ENCODE peak calls at places on chromosomes 1 and 21, in ten cellular contexts. X, L, O, C, H, R, Q, M, T and K are unnamed samples.

GRCh38 chr1:234601217-234602017 is 8.6 kb downstream of the IRF2BP2 start:
- DNase-seq in M (no peak), X (no peak), Q (peak; percentile 42), H (peak; percentile 54), R (peak; percentile 49), O (no peak), T (no peak), C (no peak), L (no peak), K (peak; percentile 74)

GRCh38 chr1:43764581-43764980 is 57.2 kb downstream of the ST3GAL3 start:
- DNase-seq in X (no peak), O (no peak), R (no peak), C (no peak), Q (no peak), H (no peak), T (no peak), M (no peak), L (no peak), K (no peak)

GRCh38 chr1:201265771-201266170 is 17.5 kb upstream of the PKP1 start:
- DNase-seq in C (no peak), X (no peak), L (no peak), T (peak; percentile 35), R (no peak), M (peak; percentile 12), Q (no peak), O (no peak), H (no peak), K (no peak)

GRCh38 chr1:113872219-113872934 is 865 bp upstream of the PTPN22 start:
- DNase-seq in X (no peak), C (no peak), T (no peak), M (no peak), O (no peak), L (no peak), H (no peak), Q (no peak), R (no peak), K (no peak)

GRCh38 chr1:47992720-47993119 is 4.5 kb downstream of the TRABD2B start:
- DNase-seq in X (no peak), O (no peak), Q (no peak), L (peak; percentile 84), H (no peak), R (no peak), M (no peak), C (no peak), T (no peak), K (no peak)

GRCh38 chr1:230425252-230426061 is 675 bp downstream of the PGBD5 start:
- DNase-seq in H (peak; percentile 34), C (no peak), L (no peak), Q (no peak), R (peak; percentile 35), X (no peak), T (no peak), M (no peak), O (no peak), K (no peak)

GRCh38 chr1:88768816-88769215 is 84.7 kb downstream of the PKN2 start:
- DNase-seq in H (no peak), T (no peak), C (no peak), O (no peak), X (no peak), L (no peak), M (no peak), Q (no peak), R (no peak), K (no peak)

GRCh38 chr1:117093870-117094621 is 27.5 kb downstream of the TRIM45 start:
- DNase-seq in C (no peak), L (no peak), O (no peak), M (peak; percentile 80), R (no peak), T (peak; percentile 10), X (no peak), Q (no peak), H (peak; percentile 38), K (peak; percentile 75)

GRCh38 chr21:17658931-17659330 is 46.2 kb upstream of the BTG3 start:
- DNase-seq in C (no peak), X (no peak), M (no peak), L (no peak), Q (no peak), H (no peak), R (no peak), T (no peak), O (no peak), K (no peak)

GRCh38 chr21:17660449-17660848 is 47.7 kb upstream of the BTG3 start:
- DNase-seq in O (no peak), C (no peak), M (no peak), L (no peak), R (no peak), Q (no peak), T (no peak), X (no peak), H (peak; percentile 17), K (no peak)

GRCh38 chr21:17660862-17661261 is 48.2 kb upstream of the BTG3 start:
- DNase-seq in H (no peak), C (no peak), M (no peak), X (no peak), Q (no peak), L (no peak), O (no peak), R (peak; percentile 49), T (no peak), K (no peak)
- H3K27ac ChIP-seq in H (peak overlapping the region; percentile 51), C (no peak overlapping the region), M (no peak overlapping the region), X (no peak overlapping the region), Q (no peak overlapping the region), L (no peak overlapping the region), O (no peak overlapping the region), R (no peak overlapping the region), T (no peak overlapping the region), K (no peak overlapping the region)

GRCh38 chr1:243488459-243489163 is 232.8 kb downstream of the SDCCAG8 start:
- DNase-seq in Q (no peak), H (no peak), R (no peak), L (no peak), O (no peak), X (no peak), M (no peak), T (no peak), C (no peak), K (no peak)

GRCh38 chr1:243489681-243490080 is 233.8 kb downstream of the SDCCAG8 start:
- DNase-seq in H (no peak), C (no peak), M (no peak), O (no peak), X (no peak), T (no peak), Q (no peak), R (no peak), L (no peak), K (no peak)

GRCh38 chr1:243490147-243490546 is 234.3 kb downstream of the SDCCAG8 start:
- DNase-seq in O (no peak), C (no peak), R (no peak), Q (no peak), L (no peak), X (no peak), M (no peak), T (no peak), H (no peak), K (no peak)

GRCh38 chr1:243487649-243488227 is 231.9 kb downstream of the SDCCAG8 start:
- DNase-seq in H (no peak), R (no peak), L (no peak), C (peak; percentile 74), O (no peak), M (no peak), Q (no peak), T (peak; percentile 86), X (no peak), K (no peak)

DNA sequence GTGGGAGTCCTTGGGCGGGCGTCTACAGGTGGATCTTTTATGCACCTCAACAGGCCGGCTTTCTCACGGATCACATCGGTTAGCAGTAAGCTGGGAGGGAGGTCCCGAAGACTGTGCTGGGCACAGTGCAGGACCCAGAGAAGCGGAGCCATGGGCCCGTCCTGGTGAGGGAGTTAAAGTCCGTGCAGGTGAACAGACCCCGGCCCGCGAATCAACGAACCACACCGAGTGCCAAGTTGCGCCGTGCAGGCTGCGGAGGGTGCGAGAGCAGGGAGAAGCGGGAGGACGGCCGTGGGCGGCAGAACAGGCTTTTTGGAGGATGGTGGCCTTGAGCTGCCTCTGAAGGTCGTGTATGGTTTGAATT is 233.3 kb downstream of the SDCCAG8 start:
- DNase-seq in T (no peak), H (no peak), R (no peak), C (no peak), X (no peak), L (no peak), M (no peak), O (no peak), Q (no peak), K (no peak)
- H3K27ac ChIP-seq in T (no peak overlapping the region), H (no peak overlapping the region), R (no peak overlapping the region), C (no peak overlapping the region), X (no peak overlapping the region), L (no peak overlapping the region), M (no peak overlapping the region), O (no peak overlapping the region), Q (no peak overlapping the region), K (no peak overlapping the region)

GRCh38 chr1:192529811-192530210 is 45.8 kb upstream of the RGS1 start:
- DNase-seq in M (no peak), R (no peak), Q (no peak), X (no peak), T (no peak), L (no peak), O (no peak), C (no peak), H (no peak), K (no peak)

GRCh38 chr1:192527950-192528349 is 47.6 kb upstream of the RGS1 start:
- DNase-seq in H (no peak), L (no peak), X (no peak), C (no peak), O (no peak), T (no peak), R (no peak), Q (no peak), M (no peak), K (no peak)

GRCh38 chr1:192535916-192536662 is 39.5 kb upstream of the RGS1 start:
- DNase-seq in M (no peak), R (no peak), X (no peak), L (no peak), Q (no peak), H (no peak), T (no peak), O (no peak), C (no peak), K (peak; percentile 38)

GRCh38 chr1:192529031-192529755 is 46.4 kb upstream of the RGS1 start:
- DNase-seq in H (no peak), C (no peak), L (no peak), M (no peak), Q (no peak), O (no peak), T (no peak), X (no peak), R (no peak), K (no peak)

GRCh38 chr1:192530254-192530653 is 45.3 kb upstream of the RGS1 start:
- DNase-seq in C (no peak), O (no peak), Q (no peak), M (no peak), R (no peak), H (no peak), T (no peak), L (no peak), X (no peak), K (no peak)
- H3K27ac ChIP-seq in C (peak overlapping the region; percentile 10), O (no peak overlapping the region), Q (peak overlapping the region; percentile 77), M (peak overlapping the region; percentile 54), R (no peak overlapping the region), H (peak overlapping the region; percentile 54), T (peak overlapping the region; percentile 56), L (peak overlapping the region; percentile 3), X (no peak overlapping the region), K (peak overlapping the region; percentile 30)

DNA sequence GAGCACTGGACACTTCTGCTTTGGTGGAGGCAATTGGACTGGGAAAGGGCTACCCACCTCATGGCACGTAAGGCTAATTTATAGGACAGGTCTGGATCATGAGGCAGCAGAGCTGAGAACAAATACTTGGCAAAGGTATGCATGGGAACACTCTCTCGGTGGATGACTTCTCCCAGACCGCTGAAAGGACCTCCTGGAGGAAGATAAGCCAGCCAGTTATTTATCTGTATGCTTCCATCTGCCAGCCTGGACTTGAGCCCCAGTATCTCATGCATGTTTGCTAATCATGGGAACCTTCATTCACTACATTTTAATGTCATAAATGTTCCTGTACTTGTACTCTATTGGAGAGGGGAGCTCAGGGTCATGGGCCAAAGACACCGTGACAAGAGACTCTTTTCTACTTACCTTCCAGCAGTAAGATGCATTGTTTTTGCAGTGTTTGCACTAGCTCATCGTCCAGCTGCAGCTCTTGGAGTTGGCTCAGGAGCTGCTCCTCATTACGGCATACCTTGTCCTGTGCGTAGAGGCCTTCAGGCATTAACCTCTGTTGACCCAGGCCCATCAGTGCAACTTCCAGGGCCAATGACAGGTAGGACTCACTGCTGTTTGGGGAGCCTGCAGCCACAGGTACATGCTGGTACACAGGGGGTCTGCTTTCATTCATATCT is 23.7 kb downstream of the UROD start:
- DNase-seq in M (no peak), T (no peak), R (no peak), O (no peak), C (no peak), L (no peak), H (no peak), X (no peak), Q (no peak), K (no peak)
- H3K27ac ChIP-seq in M (no peak overlapping the region), T (no peak overlapping the region), R (no peak overlapping the region), O (no peak overlapping the region), C (no peak overlapping the region), L (no peak overlapping the region), H (no peak overlapping the region), X (no peak overlapping the region), Q (no peak overlapping the region), K (no peak overlapping the region)